ENCODE peak calls at places on chromosomes 3 and 15, in ten cellular contexts. B, U, J, O, Q, Z, T, P, D and S are unnamed samples.

GRCh38 chr3:49017229-49017615 is 1.2 kb downstream of the DALRD3 start:
- DNase-seq in B (no peak), U (no peak), J (no peak), O (no peak), Q (no peak), Z (no peak), T (no peak), P (no peak), D (no peak), S (no peak)

GRCh38 chr3:191141728-191142127 is 57.3 kb upstream of the OSTN start:
- DNase-seq in B (no peak), U (no peak), J (no peak), O (no peak), Q (no peak), Z (peak), T (peak), P (no peak), D (no peak), S (no peak)

GRCh38 chr3:16521580-16521941 is 8.1 kb upstream of the RFTN1 start:
- DNase-seq in B (peak), U (no peak), J (no peak), O (no peak), Q (no peak), Z (no peak), T (no peak), P (no peak), D (no peak), S (no peak)

GRCh38 chr3:57896691-57897090 is 111.5 kb upstream of the FLNB start:
- DNase-seq in B (no peak), U (no peak), J (no peak), O (no peak), Q (no peak), Z (no peak), T (no peak), P (no peak), D (no peak), S (no peak)

GRCh38 chr15:95635666-95636065 is 694.8 kb upstream of the NR2F2 start:
- DNase-seq in B (no peak), U (no peak), J (no peak), O (no peak), Q (no peak), Z (no peak), T (no peak), P (no peak), D (no peak), S (no peak)

GRCh38 chr3:114389156-114389555 is 95.3 kb downstream of the TIGIT start:
- DNase-seq in B (no peak), U (no peak), J (no peak), O (no peak), Q (no peak), Z (no peak), T (no peak), P (no peak), D (no peak), S (no peak)

GRCh38 chr3:99366663-99367429 is 271.5 kb upstream of the COL8A1 start:
- DNase-seq in B (no peak), U (no peak), J (no peak), O (no peak), Q (no peak), Z (no peak), T (no peak), P (no peak), D (no peak), S (no peak)

GRCh38 chr3:8413337-8413926 is 88.2 kb upstream of the LMCD1 start:
- DNase-seq in B (no peak), U (no peak), J (no peak), O (no peak), Q (no peak), Z (no peak), T (no peak), P (no peak), D (no peak), S (no peak)

GRCh38 chr3:4426782-4427344 is 40.2 kb downstream of the SUMF1 start:
- DNase-seq in B (peak), U (no peak), J (no peak), O (no peak), Q (no peak), Z (peak), T (peak), P (no peak), D (peak), S (no peak)

GRCh38 chr3:137764001-137764433 is at the start of gene SOX14:
- DNase-seq in B (peak), U (no peak), J (no peak), O (peak), Q (peak), Z (no peak), T (no peak), P (peak), D (no peak), S (peak)

GRCh38 chr3:42369304-42369703 is 41.1 kb downstream of the LYZL4 start:
- DNase-seq in B (peak), U (no peak), J (no peak), O (no peak), Q (no peak), Z (no peak), T (peak), P (no peak), D (no peak), S (no peak)

GRCh38 chr3:100928638-100929428 is 64.4 kb downstream of the ABI3BP start:
- DNase-seq in B (no peak), U (no peak), J (no peak), O (no peak), Q (no peak), Z (peak), T (peak), P (no peak), D (no peak), S (no peak)

DNA sequence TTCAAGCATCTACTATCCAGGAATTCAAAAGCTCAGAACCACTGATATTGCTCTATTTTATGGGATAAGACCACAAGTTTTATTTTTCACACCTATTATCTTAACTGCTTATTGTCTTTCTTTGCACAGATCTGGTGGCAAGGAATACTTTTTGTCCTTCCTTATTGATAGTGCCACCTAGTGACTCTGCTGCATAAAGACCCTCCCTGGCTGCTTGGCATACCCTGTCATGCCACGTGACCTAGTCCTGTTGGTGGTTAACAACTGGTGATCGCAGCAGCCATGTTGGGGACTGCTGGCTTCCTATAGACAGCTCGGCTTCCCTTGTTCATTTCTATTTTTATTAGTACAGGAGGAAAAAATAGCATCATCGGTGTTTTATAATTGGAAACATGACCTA is 236.3 kb downstream of the MEX3B start:
- DNase-seq in B (peak), U (no peak), J (no peak), O (no peak), Q (no peak), Z (no peak), T (peak), P (peak), D (no peak), S (peak)
- TF ChIP-seq CTCF in B (peak), U (no peak), J (no peak), O (no peak), Q (no peak), Z (no peak), T (peak), P (peak), D (peak), S (no peak)

DNA sequence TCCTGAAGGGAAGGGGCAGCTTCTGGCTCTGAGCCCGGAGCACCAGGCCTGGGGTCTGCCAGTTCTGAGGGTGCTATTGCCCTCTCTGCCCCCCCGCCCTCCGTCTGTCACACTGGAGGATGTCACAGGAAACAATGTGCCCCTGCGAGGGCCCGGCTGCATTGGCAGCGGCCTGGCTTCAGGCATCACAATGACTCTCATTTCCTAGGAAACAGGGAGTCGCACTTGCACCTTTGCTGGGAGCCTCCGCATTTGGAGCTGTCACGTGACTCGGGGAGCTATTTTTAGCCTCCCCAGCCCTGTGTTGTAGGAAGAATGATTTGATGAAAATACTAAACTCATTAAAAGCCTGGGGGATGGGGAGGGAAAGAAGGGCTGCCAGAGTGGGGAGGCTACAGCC is 518.9 kb downstream of the SHQ1 start:
- DNase-seq in B (peak), U (no peak), J (no peak), O (no peak), Q (no peak), Z (no peak), T (no peak), P (no peak), D (no peak), S (no peak)
- TF ChIP-seq CTCF in B (no peak), U (no peak), J (no peak), O (no peak), Q (no peak), Z (no peak), T (no peak), P (no peak), D (no peak), S (no peak)

DNA sequence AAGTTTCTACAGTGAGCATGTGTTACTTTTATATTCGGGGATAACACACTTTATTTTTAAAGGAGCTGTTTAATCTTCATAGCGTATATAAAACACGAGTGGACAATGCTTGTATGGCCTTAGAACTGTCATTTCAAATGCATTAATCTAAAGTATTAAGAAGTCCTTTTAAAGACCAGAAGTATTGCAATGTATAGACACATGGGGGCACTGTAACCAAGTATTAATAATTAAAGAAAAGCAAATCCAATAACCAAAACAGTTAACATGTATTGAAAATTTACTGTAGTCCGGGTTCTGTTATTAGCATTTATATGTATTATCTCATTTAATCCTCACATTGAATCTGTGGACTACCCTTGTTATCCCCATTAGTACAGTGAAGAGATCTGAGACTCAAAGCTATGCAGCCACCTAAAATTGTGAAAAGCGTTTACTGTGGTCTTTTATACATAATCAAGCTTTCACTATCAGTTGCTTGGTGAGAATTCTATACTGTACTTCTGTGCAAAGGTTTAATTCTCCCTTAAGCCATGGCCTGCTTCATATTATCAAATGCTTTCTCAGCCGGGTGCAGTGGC is 10.1 kb downstream of the ARL14 start:
- DNase-seq in B (no peak), U (no peak), J (no peak), O (no peak), Q (no peak), Z (no peak), T (no peak), P (no peak), D (no peak), S (no peak)
- TF ChIP-seq CTCF in B (peak), U (peak), J (peak), O (peak), Q (no peak), Z (peak), T (no peak), P (no peak), D (peak), S (peak)

DNA sequence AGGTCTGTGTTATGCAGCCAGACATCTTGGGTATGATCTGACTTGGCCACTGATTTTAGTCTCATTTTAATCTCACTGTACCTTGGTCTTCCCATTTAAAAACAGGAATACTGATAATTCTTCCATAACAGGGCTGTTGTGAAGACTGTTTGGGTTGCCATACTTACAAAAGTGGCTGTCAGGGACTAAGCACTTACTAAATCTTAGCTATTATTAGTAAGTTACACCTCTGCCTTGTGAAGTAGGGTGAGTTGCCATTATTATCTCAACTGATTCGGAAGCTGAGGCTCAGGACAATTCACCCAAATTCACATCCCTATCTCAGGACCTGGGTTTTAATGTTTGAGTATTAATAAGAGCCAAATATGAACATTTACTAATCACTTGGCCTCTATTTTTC is 12.7 kb downstream of the ZNF385D start:
- DNase-seq in B (no peak), U (no peak), J (no peak), O (no peak), Q (no peak), Z (no peak), T (no peak), P (no peak), D (no peak), S (no peak)
- TF ChIP-seq CTCF in B (no peak), U (no peak), J (no peak), O (no peak), Q (no peak), Z (no peak), T (no peak), P (no peak), D (no peak), S (no peak)

GRCh38 chr15:40358492-40359353 is 704 bp downstream of the DISP2 start:
- DNase-seq in B (peak), U (peak), J (no peak), O (no peak), Q (peak), Z (no peak), T (no peak), P (peak), D (no peak), S (peak)
- TF ChIP-seq CTCF in B (no peak), U (no peak), J (no peak), O (no peak), Q (no peak), Z (no peak), T (peak), P (peak), D (peak), S (peak)